ENCODE peak calls at places on chromosomes 4 and X, in seven cellular contexts. One of them, this sample, is unnamed. For H3K27me3, the result is how much of the 10 kb centered on the place peaks cover.

GRCh38 chr4:48490012-48490679 is at the start of gene ZAR1:
- DNase-seq in suprapubic skin: no peak
- DNase-seq in Peyer's patch: no peak
- DNase-seq in transverse colon: no peak
- DNase-seq in K562: no peak
- DNase-seq in tibial nerve: no peak
- DNase-seq in psoas muscle: no peak
- DNase-seq in this sample: no peak

GRCh38 chr4:52102587-52102986 is 51.5 kb downstream of the SPATA18 start:
- DNase-seq in suprapubic skin: no peak
- DNase-seq in Peyer's patch: no peak
- DNase-seq in transverse colon: no peak
- DNase-seq in K562: no peak
- DNase-seq in tibial nerve: no peak
- DNase-seq in psoas muscle: no peak
- DNase-seq in this sample: no peak

GRCh38 chr4:26410385-26411293 is 79.6 kb downstream of the CCKAR start:
- DNase-seq in suprapubic skin: no peak
- DNase-seq in Peyer's patch: no peak
- DNase-seq in transverse colon: no peak
- DNase-seq in K562: peak
- DNase-seq in tibial nerve: no peak
- DNase-seq in psoas muscle: no peak
- DNase-seq in this sample: peak

GRCh38 chrX:103441878-103442535 is 65.7 kb downstream of the BEX3 start:
- DNase-seq in suprapubic skin: no peak
- DNase-seq in Peyer's patch: no peak
- DNase-seq in transverse colon: no peak
- DNase-seq in K562: no peak
- DNase-seq in tibial nerve: no peak
- DNase-seq in psoas muscle: no peak
- DNase-seq in this sample: no peak

GRCh38 chr4:28558871-28559270 is 1698.2 kb downstream of the STIM2 start:
- DNase-seq in suprapubic skin: no peak
- DNase-seq in Peyer's patch: no peak
- DNase-seq in transverse colon: no peak
- DNase-seq in K562: no peak
- DNase-seq in tibial nerve: no peak
- DNase-seq in psoas muscle: no peak
- DNase-seq in this sample: no peak

GRCh38 chr4:185803015-185803414 is 9.0 kb downstream of the SORBS2 start:
- DNase-seq in suprapubic skin: no peak
- DNase-seq in Peyer's patch: no peak
- DNase-seq in transverse colon: no peak
- DNase-seq in K562: no peak
- DNase-seq in tibial nerve: no peak
- DNase-seq in psoas muscle: no peak
- DNase-seq in this sample: no peak

GRCh38 chrX:346034-346813 is 27.6 kb upstream of the GTPBP6 start:
- DNase-seq in suprapubic skin: peak
- DNase-seq in Peyer's patch: no peak
- DNase-seq in transverse colon: no peak
- DNase-seq in K562: no peak
- DNase-seq in tibial nerve: no peak
- DNase-seq in psoas muscle: no peak
- DNase-seq in this sample: no peak

GRCh38 chr4:185538806-185539205 is 3.5 kb upstream of the PDLIM3 start:
- DNase-seq in suprapubic skin: no peak
- DNase-seq in Peyer's patch: no peak
- DNase-seq in transverse colon: no peak
- DNase-seq in K562: no peak
- DNase-seq in tibial nerve: no peak
- DNase-seq in psoas muscle: no peak
- DNase-seq in this sample: no peak

GRCh38 chrX:113929004-113929403 is 654.9 kb upstream of the HTR2C start:
- DNase-seq in suprapubic skin: no peak
- DNase-seq in Peyer's patch: no peak
- DNase-seq in transverse colon: peak
- DNase-seq in K562: peak
- DNase-seq in tibial nerve: no peak
- DNase-seq in psoas muscle: no peak
- DNase-seq in this sample: peak

GRCh38 chr4:57191523-57192034 is 81.4 kb upstream of the IGFBP7 start:
- DNase-seq in suprapubic skin: no peak
- DNase-seq in Peyer's patch: no peak
- DNase-seq in transverse colon: peak
- DNase-seq in K562: no peak
- DNase-seq in tibial nerve: no peak
- DNase-seq in psoas muscle: no peak
- DNase-seq in this sample: peak

GRCh38 chr4:65773636-65774035 is 103.3 kb upstream of the EPHA5 start:
- DNase-seq in suprapubic skin: no peak
- DNase-seq in Peyer's patch: no peak
- DNase-seq in transverse colon: no peak
- DNase-seq in K562: no peak
- DNase-seq in tibial nerve: no peak
- DNase-seq in psoas muscle: no peak
- DNase-seq in this sample: no peak

GRCh38 chr4:84908876-84909275 is 57.6 kb downstream of the WDFY3 start:
- DNase-seq in suprapubic skin: no peak
- DNase-seq in Peyer's patch: no peak
- DNase-seq in transverse colon: no peak
- DNase-seq in K562: no peak
- DNase-seq in tibial nerve: no peak
- DNase-seq in psoas muscle: no peak
- DNase-seq in this sample: no peak

GRCh38 chrX:132181364-132181763 is 37.9 kb downstream of the RAP2C start:
- DNase-seq in suprapubic skin: peak
- DNase-seq in Peyer's patch: no peak
- DNase-seq in transverse colon: peak
- DNase-seq in K562: no peak
- DNase-seq in tibial nerve: no peak
- DNase-seq in psoas muscle: no peak
- DNase-seq in this sample: peak

GRCh38 chr4:73257242-73257994 is 1.2 kb downstream of the ANKRD17 start:
- DNase-seq in suprapubic skin: peak
- DNase-seq in Peyer's patch: peak
- DNase-seq in transverse colon: peak
- DNase-seq in K562: peak
- DNase-seq in tibial nerve: peak
- DNase-seq in psoas muscle: peak
- DNase-seq in this sample: peak

GRCh38 chr4:154044118-154044517 is 255.2 kb upstream of the SFRP2 start:
- DNase-seq in suprapubic skin: no peak
- DNase-seq in Peyer's patch: no peak
- DNase-seq in transverse colon: no peak
- DNase-seq in K562: no peak
- DNase-seq in tibial nerve: no peak
- DNase-seq in psoas muscle: no peak
- DNase-seq in this sample: no peak

GRCh38 chr4:41362647-41363383 is 106.1 kb downstream of the UCHL1 start:
- DNase-seq in suprapubic skin: no peak
- DNase-seq in Peyer's patch: no peak
- DNase-seq in transverse colon: no peak
- DNase-seq in K562: no peak
- DNase-seq in tibial nerve: no peak
- DNase-seq in psoas muscle: no peak
- DNase-seq in this sample: no peak

DNA sequence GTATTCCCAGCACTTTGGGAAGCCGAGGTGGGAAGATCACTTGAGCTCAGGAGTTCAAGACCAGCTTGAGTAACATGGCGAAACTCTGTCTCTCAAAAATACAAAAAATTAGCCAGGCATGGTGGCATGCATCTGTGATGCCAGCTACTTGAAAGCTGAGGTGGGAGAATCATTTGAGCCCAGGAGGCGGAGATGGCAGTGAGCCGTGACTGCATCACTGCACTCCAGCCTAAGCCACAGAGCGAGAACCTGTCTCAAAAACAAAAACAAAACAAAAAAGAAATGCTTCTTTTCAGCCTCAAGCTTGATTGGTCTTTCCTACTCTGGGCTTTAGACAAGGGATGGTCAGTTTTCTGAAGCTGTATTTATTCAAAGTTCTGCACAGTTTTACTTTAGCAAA is 15.8 kb upstream of the DHRSX start:
- DNase-seq in suprapubic skin: no peak
- DNase-seq in Peyer's patch: peak
- DNase-seq in transverse colon: no peak
- DNase-seq in K562: no peak
- DNase-seq in tibial nerve: no peak
- DNase-seq in psoas muscle: no peak
- DNase-seq in this sample: no peak
- H3K4me3 ChIP-seq in suprapubic skin: no peak
- H3K4me3 ChIP-seq in Peyer's patch: no peak
- H3K4me3 ChIP-seq in transverse colon: no peak
- H3K4me3 ChIP-seq in K562: no peak
- H3K4me3 ChIP-seq in tibial nerve: no peak
- H3K4me3 ChIP-seq in psoas muscle: no peak
- H3K4me3 ChIP-seq in this sample: no peak

DNA sequence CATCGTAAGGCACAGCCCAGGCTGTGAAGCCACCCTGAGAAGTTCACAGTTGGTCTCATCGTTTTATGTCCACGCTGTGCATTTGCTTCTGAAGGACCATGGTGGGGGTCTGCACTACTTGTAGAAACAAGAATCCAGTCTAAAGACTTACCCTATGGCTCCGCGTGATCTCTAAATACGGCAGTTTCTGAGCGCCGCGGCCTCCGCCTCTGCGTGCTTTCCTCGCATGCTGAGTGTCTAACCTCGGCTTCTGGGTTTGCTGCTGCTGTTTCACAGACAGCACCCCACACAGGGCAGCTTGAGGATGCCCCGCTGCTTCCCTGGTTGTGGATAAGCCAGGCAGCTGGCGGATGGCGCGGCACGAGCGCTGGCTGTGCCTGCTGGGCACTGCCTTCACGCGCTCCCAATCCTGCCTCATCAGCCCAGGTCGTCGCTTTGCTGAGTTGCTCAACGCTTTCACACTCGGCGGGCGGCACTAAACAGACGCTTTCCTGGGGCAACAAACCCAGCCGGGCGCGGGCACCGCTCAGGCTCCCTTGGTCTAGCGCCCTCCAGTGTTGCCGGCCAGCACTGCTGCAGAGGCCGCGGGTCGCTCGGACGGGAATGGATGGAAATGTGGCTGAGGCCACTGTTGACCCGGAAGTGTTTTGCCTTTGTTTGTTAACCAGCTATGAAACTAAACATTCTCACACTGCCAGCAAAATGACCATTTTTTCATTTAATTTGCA is 39.2 kb downstream of the FGFRL1 start:
- DNase-seq in suprapubic skin: peak
- DNase-seq in Peyer's patch: no peak
- DNase-seq in transverse colon: peak
- DNase-seq in K562: no peak
- DNase-seq in tibial nerve: no peak
- DNase-seq in psoas muscle: peak
- DNase-seq in this sample: peak
- H3K27me3 ChIP-seq in suprapubic skin: half or more
- H3K27me3 ChIP-seq in Peyer's patch: under half
- H3K27me3 ChIP-seq in transverse colon: under half
- H3K27me3 ChIP-seq in K562: half or more
- H3K27me3 ChIP-seq in tibial nerve: under half
- H3K27me3 ChIP-seq in psoas muscle: under half
- H3K27me3 ChIP-seq in this sample: under half

GRCh38 chrX:118534716-118535493 is 39.3 kb downstream of the DOCK11 start:
- DNase-seq in suprapubic skin: no peak
- DNase-seq in Peyer's patch: no peak
- DNase-seq in transverse colon: no peak
- DNase-seq in K562: no peak
- DNase-seq in tibial nerve: no peak
- DNase-seq in psoas muscle: no peak
- DNase-seq in this sample: no peak
- H3K27ac ChIP-seq in suprapubic skin: no peak
- H3K27ac ChIP-seq in Peyer's patch: no peak
- H3K27ac ChIP-seq in transverse colon: no peak
- H3K27ac ChIP-seq in K562: peak
- H3K27ac ChIP-seq in tibial nerve: no peak
- H3K27ac ChIP-seq in psoas muscle: no peak
- H3K27ac ChIP-seq in this sample: no peak

GRCh38 chrX:23959781-23960180 is 52.0 kb downstream of the CXorf58 start:
- DNase-seq in suprapubic skin: no peak
- DNase-seq in Peyer's patch: no peak
- DNase-seq in transverse colon: no peak
- DNase-seq in K562: peak
- DNase-seq in tibial nerve: no peak
- DNase-seq in psoas muscle: no peak
- DNase-seq in this sample: no peak

GRCh38 chrX:23952984-23953907 is 45.4 kb downstream of the CXorf58 start:
- DNase-seq in suprapubic skin: no peak
- DNase-seq in Peyer's patch: peak
- DNase-seq in transverse colon: no peak
- DNase-seq in K562: peak
- DNase-seq in tibial nerve: no peak
- DNase-seq in psoas muscle: no peak
- DNase-seq in this sample: peak

GRCh38 chrX:23954396-23954795 is 46.6 kb downstream of the CXorf58 start:
- DNase-seq in suprapubic skin: no peak
- DNase-seq in Peyer's patch: no peak
- DNase-seq in transverse colon: no peak
- DNase-seq in K562: peak
- DNase-seq in tibial nerve: no peak
- DNase-seq in psoas muscle: no peak
- DNase-seq in this sample: peak

GRCh38 chrX:23952401-23952800 is 44.6 kb downstream of the CXorf58 start:
- DNase-seq in suprapubic skin: no peak
- DNase-seq in Peyer's patch: no peak
- DNase-seq in transverse colon: no peak
- DNase-seq in K562: no peak
- DNase-seq in tibial nerve: no peak
- DNase-seq in psoas muscle: no peak
- DNase-seq in this sample: no peak

DNA sequence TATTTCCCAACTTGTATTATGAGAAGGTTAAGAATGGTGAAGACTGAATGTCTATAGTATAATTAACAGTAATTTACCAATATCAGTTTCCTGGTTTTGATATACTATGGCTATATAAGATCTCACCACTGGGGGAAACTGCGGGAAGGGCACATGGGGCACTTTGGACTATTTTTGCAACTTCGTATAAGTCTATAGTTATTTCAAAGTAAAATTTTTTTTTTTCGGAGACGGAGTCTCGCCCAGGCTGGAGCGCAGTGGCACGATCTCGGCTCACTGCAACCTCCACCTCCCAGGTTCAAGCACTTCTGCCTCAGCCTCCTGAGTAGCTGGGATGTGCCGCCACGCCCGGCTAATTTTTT is 46.1 kb downstream of the CXorf58 start:
- DNase-seq in suprapubic skin: no peak
- DNase-seq in Peyer's patch: no peak
- DNase-seq in transverse colon: no peak
- DNase-seq in K562: peak
- DNase-seq in tibial nerve: no peak
- DNase-seq in psoas muscle: no peak
- DNase-seq in this sample: no peak
- H3K4me3 ChIP-seq in suprapubic skin: no peak
- H3K4me3 ChIP-seq in Peyer's patch: no peak
- H3K4me3 ChIP-seq in transverse colon: no peak
- H3K4me3 ChIP-seq in K562: peak
- H3K4me3 ChIP-seq in tibial nerve: no peak
- H3K4me3 ChIP-seq in psoas muscle: no peak
- H3K4me3 ChIP-seq in this sample: no peak

GRCh38 chr4:71870456-71870855 is 86.6 kb upstream of the GC start:
- DNase-seq in suprapubic skin: no peak
- DNase-seq in Peyer's patch: no peak
- DNase-seq in transverse colon: peak
- DNase-seq in K562: no peak
- DNase-seq in tibial nerve: no peak
- DNase-seq in psoas muscle: no peak
- DNase-seq in this sample: peak
- H3K27me3 ChIP-seq in suprapubic skin: under half
- H3K27me3 ChIP-seq in Peyer's patch: under half
- H3K27me3 ChIP-seq in transverse colon: under half
- H3K27me3 ChIP-seq in K562: under half
- H3K27me3 ChIP-seq in tibial nerve: under half
- H3K27me3 ChIP-seq in psoas muscle: under half
- H3K27me3 ChIP-seq in this sample: under half

GRCh38 chr4:7309636-7310035 is 117.3 kb downstream of the SORCS2 start:
- DNase-seq in suprapubic skin: no peak
- DNase-seq in Peyer's patch: no peak
- DNase-seq in transverse colon: no peak
- DNase-seq in K562: no peak
- DNase-seq in tibial nerve: no peak
- DNase-seq in psoas muscle: peak
- DNase-seq in this sample: no peak
- H3K27ac ChIP-seq in suprapubic skin: no peak
- H3K27ac ChIP-seq in Peyer's patch: no peak
- H3K27ac ChIP-seq in transverse colon: no peak
- H3K27ac ChIP-seq in K562: no peak
- H3K27ac ChIP-seq in tibial nerve: no peak
- H3K27ac ChIP-seq in psoas muscle: no peak
- H3K27ac ChIP-seq in this sample: no peak